ENCODE peak calls at places on chromosome 13, in four cellular contexts. B is activated CD8-positive, alpha-beta memory T cell treated with anti-CD3 and anti-CD28 coated beads for 4 hours; K is AG08395; V is activated naive CD4-positive, alpha-beta T cell treated with anti-CD3 and anti-CD28 coated beads for 36 hours. J is an unnamed sample.

GRCh38 chr13:94558721-94559120 is 37.2 kb downstream of the TGDS start:
- DNase-seq in B (no peak), K (no peak), V (peak), J (no peak)

GRCh38 chr13:83327091-83327490 is 555.2 kb downstream of the SLITRK1 start:
- DNase-seq in V (no peak), B (no peak), K (no peak), J (no peak)

GRCh38 chr13:77521194-77521593 is 14.3 kb upstream of the SCEL start:
- DNase-seq in B (no peak), V (no peak), K (no peak), J (no peak)

GRCh38 chr13:112638157-112638750 is 50.3 kb upstream of the TUBGCP3 start:
- DNase-seq in V (no peak), B (no peak), K (no peak), J (peak)

GRCh38 chr13:109036091-109036490 is 406.7 kb downstream of the MYO16 start:
- DNase-seq in V (no peak), K (no peak), B (no peak), J (no peak)

GRCh38 chr13:65584126-65584525 is 1646.0 kb downstream of the PCDH9 start:
- DNase-seq in K (no peak), B (no peak), V (no peak), J (no peak)

GRCh38 chr13:79185580-79185979 is 220.5 kb downstream of the RBM26 start:
- DNase-seq in K (no peak), V (no peak), B (no peak), J (no peak)

GRCh38 chr13:104592127-104592526 is 1525.9 kb upstream of the SLC10A2 start:
- DNase-seq in K (no peak), V (no peak), B (no peak), J (no peak)

J was measured in RPMI8226.